ENCODE peak calls at places on chromosome 15, in ten cellular contexts. S, O, J, M, G, C, H, N, Z and R are unnamed samples.

GRCh38 chr15:45666119-45666875 is 31.5 kb downstream of the SQOR start:
- DNase-seq in S (no peak), H (no peak), Z (no peak), M (no peak), N (no peak), C (no peak), O (no peak), J (no peak), G (no peak), R (no peak)

GRCh38 chr15:70328137-70329115 is 230.7 kb upstream of the TLE3 start:
- DNase-seq in G (peak), J (peak), N (peak), C (no peak), Z (peak), M (no peak), H (no peak), S (no peak), O (peak), R (no peak)

GRCh38 chr15:73058437-73058836 is 6.2 kb downstream of the NEO1 start:
- DNase-seq in O (no peak), M (no peak), S (no peak), H (no peak), C (no peak), Z (no peak), N (no peak), G (no peak), J (no peak), R (no peak)

GRCh38 chr15:95825672-95826387 is 504.7 kb upstream of the NR2F2 start:
- DNase-seq in M (no peak), J (no peak), G (no peak), O (no peak), N (no peak), C (no peak), S (no peak), Z (no peak), H (no peak), R (no peak)

GRCh38 chr15:64809649-64810498 is 15.6 kb downstream of the PIF1 start:
- DNase-seq in C (no peak), H (peak), J (peak), M (peak), S (peak), O (peak), G (peak), Z (peak), N (peak), R (peak)

GRCh38 chr15:69751575-69751974 is 299.0 kb downstream of the RPLP1 start:
- DNase-seq in N (no peak), J (no peak), H (no peak), Z (no peak), S (no peak), M (no peak), O (no peak), G (no peak), C (peak), R (no peak)

GRCh38 chr15:31223478-31224350 is 102.9 kb upstream of the KLF13 start:
- DNase-seq in O (no peak), N (no peak), J (no peak), H (no peak), Z (no peak), S (no peak), C (no peak), M (no peak), G (peak), R (no peak)

GRCh38 chr15:43899928-43900327 is 73.1 kb downstream of the WDR76 start:
- DNase-seq in G (no peak), O (no peak), Z (no peak), H (no peak), N (no peak), J (no peak), C (no peak), S (no peak), M (no peak), R (no peak)

GRCh38 chr15:59616390-59616789 is 4.8 kb downstream of the GCNT3 start:
- DNase-seq in M (no peak), J (no peak), O (no peak), N (no peak), G (no peak), H (no peak), C (no peak), S (no peak), Z (no peak), R (no peak)

GRCh38 chr15:31024330-31024729 is 32.9 kb upstream of the MTMR10 start:
- DNase-seq in C (peak), G (peak), M (no peak), O (peak), S (no peak), H (no peak), Z (no peak), J (no peak), N (no peak), R (no peak)

GRCh38 chr15:78859971-78860733 is 12.5 kb upstream of the MORF4L1 start:
- DNase-seq in N (peak), H (peak), O (peak), M (peak), S (peak), C (peak), Z (peak), J (peak), G (peak), R (peak)

GRCh38 chr15:34855893-34856292 is 60.5 kb upstream of the ACTC1 start:
- DNase-seq in M (no peak), H (no peak), Z (peak), C (no peak), S (no peak), G (no peak), J (peak), O (no peak), N (no peak), R (no peak)

GRCh38 chr15:77541421-77542181 is 91.1 kb downstream of the LINGO1 start:
- DNase-seq in J (peak), S (no peak), N (no peak), Z (peak), G (peak), H (peak), C (peak), O (no peak), M (no peak), R (no peak)

GRCh38 chr15:70061086-70061370 is 36.7 kb downstream of the TLE3 start:
- DNase-seq in H (peak), N (no peak), G (peak), Z (no peak), C (no peak), S (no peak), O (no peak), M (no peak), J (no peak), R (no peak)

GRCh38 chr15:41445399-41445798 is 28.5 kb downstream of the RTF1 start:
- DNase-seq in H (no peak), J (no peak), S (no peak), Z (no peak), C (no peak), M (no peak), N (no peak), G (no peak), O (no peak), R (no peak)

GRCh38 chr15:72353266-72353665 is 22.5 kb downstream of the HEXA start:
- DNase-seq in C (no peak), S (no peak), J (no peak), O (no peak), N (no peak), H (no peak), Z (no peak), M (no peak), G (no peak), R (no peak)